ENCODE peak calls at places on chromosomes 11 and 22, in five cellular contexts. L, Z, H, E and Q are unnamed samples.

GRCh38 chr11:12789574-12789973 is 115.4 kb downstream of the TEAD1 start:
- DNase-seq in L (no peak), Z (no peak), H (no peak), E (no peak), Q (no peak)

GRCh38 chr11:96049426-96049825 is 125.5 kb upstream of the MTMR2 start:
- DNase-seq in L (no peak), Z (no peak), H (peak; percentile 42), E (no peak), Q (no peak)

GRCh38 chr11:2071748-2072385 is 67.3 kb downstream of the IGF2 start:
- DNase-seq in L (no peak), Z (no peak), H (no peak), E (no peak), Q (no peak)

GRCh38 chr22:43346521-43346929 is 3.4 kb upstream of the SCUBE1 start:
- DNase-seq in L (peak; percentile 42), Z (peak; percentile 58), H (no peak), E (no peak), Q (peak; percentile 83)

GRCh38 chr11:85628771-85629341 is 463 bp downstream of the TMEM126B start:
- DNase-seq in L (no peak), Z (no peak), H (peak; percentile 4), E (no peak), Q (no peak)

GRCh38 chr11:2314136-2314524 is 12.3 kb downstream of the TSPAN32 start:
- DNase-seq in L (no peak), Z (no peak), H (no peak), E (no peak), Q (no peak)

GRCh38 chr11:47308050-47308823 is 38.3 kb downstream of the MADD start:
- DNase-seq in L (no peak), Z (no peak), H (no peak), E (no peak), Q (no peak)

GRCh38 chr22:42313204-42313603 is 42.8 kb upstream of the TCF20 start:
- DNase-seq in L (no peak), Z (no peak), H (no peak), E (no peak), Q (no peak)

GRCh38 chr11:17780668-17781067 is 46.1 kb downstream of the KCNC1 start:
- DNase-seq in L (no peak), Z (no peak), H (no peak), E (no peak), Q (no peak)

GRCh38 chr11:118947999-118948398 is 8.1 kb upstream of the UPK2 start:
- DNase-seq in L (no peak), Z (no peak), H (no peak), E (no peak), Q (no peak)

GRCh38 chr11:124219126-124219525 is 21.8 kb upstream of the OR8G1 start:
- DNase-seq in L (no peak), Z (no peak), H (no peak), E (no peak), Q (no peak)

GRCh38 chr11:97143463-97143862 is 753.6 kb downstream of the JRKL start:
- DNase-seq in L (no peak), Z (no peak), H (no peak), E (no peak), Q (no peak)

GRCh38 chr11:97136067-97136466 is 746.3 kb downstream of the JRKL start:
- DNase-seq in L (no peak), Z (no peak), H (no peak), E (no peak), Q (no peak)

GRCh38 chr11:97140885-97141494 is 751.2 kb downstream of the JRKL start:
- DNase-seq in L (no peak), Z (no peak), H (no peak), E (no peak), Q (no peak)
- TF ChIP-seq CTCF in L (peak; percentile 44), Z (no peak), H (peak; percentile 6), E (no peak), Q (no peak)

GRCh38 chr22:17788528-17789378 is 14.5 kb upstream of the BID start:
- DNase-seq in L (no peak), Z (no peak), H (no peak), E (no peak), Q (no peak)
- TF ChIP-seq CTCF in L (no peak), Z (no peak), H (no peak), E (no peak), Q (no peak)

GRCh38 chr11:45935349-45936064 is 13.1 kb downstream of the LARGE2 start:
- DNase-seq in L (no peak), Z (no peak), H (no peak), E (no peak), Q (no peak)

GRCh38 chr11:45934580-45935318 is 12.3 kb downstream of the LARGE2 start:
- DNase-seq in L (no peak), Z (no peak), H (no peak), E (no peak), Q (no peak)

GRCh38 chr11:45936655-45937054 is 14.2 kb downstream of the LARGE2 start:
- DNase-seq in L (no peak), Z (no peak), H (no peak), E (no peak), Q (no peak)

GRCh38 chr11:45939836-45940235 is 17.4 kb downstream of the LARGE2 start:
- DNase-seq in L (no peak), Z (no peak), H (no peak), E (no peak), Q (no peak)

GRCh38 chr11:45937916-45938315 is 15.5 kb downstream of the LARGE2 start:
- DNase-seq in L (no peak), Z (no peak), H (no peak), E (no peak), Q (no peak)
- TF ChIP-seq CTCF in L (no peak), Z (no peak), H (no peak), E (no peak), Q (no peak)

GRCh38 chr22:45992737-45993136 is 15.8 kb upstream of the WNT7B start:
- DNase-seq in L (no peak), Z (no peak), H (no peak), E (no peak), Q (no peak)
- TF ChIP-seq CTCF in L (no peak), Z (no peak), H (no peak), E (no peak), Q (no peak)